ENCODE peak calls at places on chromosomes 1 and 21, in seven cellular contexts. A is sigmoid colon, W is heart left ventricle, Y is kidney, X is gastrocnemius medialis, K is lung, L is hepatocyte. O is an unnamed sample.

GRCh38 chr1:180921386-180921785 is 8.7 kb downstream of the KIAA1614 start:
- DNase-seq in A (no peak), W (peak; percentile 3), Y (peak; percentile 53), X (no peak), K (no peak), L (no peak), O (no peak)

GRCh38 chr1:15368888-15369287 is 40.8 kb upstream of the EFHD2 start:
- DNase-seq in A (no peak), W (no peak), Y (no peak), X (no peak), K (no peak), L (no peak), O (no peak)

GRCh38 chr1:106747791-106748190 is 308.7 kb upstream of the PRMT6 start:
- DNase-seq in A (no peak), W (no peak), Y (no peak), X (no peak), K (no peak), L (no peak), O (no peak)

GRCh38 chr1:108861566-108861965 is 4.7 kb upstream of the AKNAD1 start:
- DNase-seq in A (no peak), W (no peak), Y (no peak), X (no peak), K (no peak), L (no peak), O (no peak)

GRCh38 chr1:205812878-205813754 is at the start of gene SLC41A1:
- DNase-seq in A (peak; percentile 98), W (peak; percentile 96), Y (peak; percentile 97), X (peak; percentile 96), K (peak; percentile 93), L (peak; percentile 95), O (peak; percentile 94)

GRCh38 chr1:18328803-18329202 is 151.9 kb upstream of the KLHDC7A start:
- DNase-seq in A (no peak), W (no peak), Y (no peak), X (no peak), K (no peak), L (no peak), O (no peak)

GRCh38 chr21:41478319-41479177 is 29.4 kb downstream of the TMPRSS2 start:
- DNase-seq in A (no peak), W (no peak), Y (no peak), X (no peak), K (peak; percentile 70), L (no peak), O (no peak)

GRCh38 chr1:25099343-25099951 is 132.9 kb downstream of the SYF2 start:
- DNase-seq in A (no peak), W (peak; percentile 38), Y (no peak), X (peak; percentile 20), K (no peak), L (no peak), O (no peak)

GRCh38 chr1:182603646-182604127 is 502 bp downstream of the RGS16 start:
- DNase-seq in A (peak; percentile 72), W (no peak), Y (no peak), X (no peak), K (no peak), L (peak; percentile 40), O (no peak)

GRCh38 chr1:199170711-199171110 is 531.9 kb downstream of the PTPRC start:
- DNase-seq in A (no peak), W (no peak), Y (no peak), X (no peak), K (no peak), L (no peak), O (no peak)

GRCh38 chr1:56429288-56429687 is 150.1 kb downstream of the PLPP3 start:
- DNase-seq in A (no peak), W (no peak), Y (no peak), X (no peak), K (no peak), L (no peak), O (no peak)

GRCh38 chr21:42096593-42096992 is 25.5 kb downstream of the UMODL1 start:
- DNase-seq in A (no peak), W (no peak), Y (no peak), X (no peak), K (no peak), L (no peak), O (no peak)

GRCh38 chr1:109785446-109786106 is 21.9 kb upstream of the EPS8L3 start:
- DNase-seq in A (peak; percentile 52), W (peak; percentile 3), Y (peak; percentile 49), X (peak; percentile 2), K (no peak), L (no peak), O (peak; percentile 25)

GRCh38 chr1:16905112-16905855 is 9.5 kb downstream of the RNU1-2 start:
- DNase-seq in A (peak; percentile 71), W (no peak), Y (peak; percentile 72), X (peak; percentile 53), K (no peak), L (peak; percentile 55), O (no peak)

GRCh38 chr21:32726742-32727477 is 903 bp downstream of the SYNJ1 start:
- DNase-seq in A (no peak), W (peak; percentile 44), Y (no peak), X (peak; percentile 15), K (peak; percentile 49), L (peak; percentile 46), O (no peak)

GRCh38 chr1:220371324-220371723 is 99.1 kb upstream of the RAB3GAP2 start:
- DNase-seq in A (no peak), W (no peak), Y (no peak), X (peak; percentile 23), K (no peak), L (peak; percentile 20), O (no peak)

GRCh38 chr1:156668801-156669637 is 8.2 kb downstream of the NES start:
- DNase-seq in A (no peak), W (no peak), Y (no peak), X (no peak), K (no peak), L (no peak), O (peak; percentile 44)

GRCh38 chr1:185931438-185931837 is 197.2 kb downstream of the HMCN1 start:
- DNase-seq in A (no peak), W (no peak), Y (no peak), X (no peak), K (no peak), L (no peak), O (no peak)

GRCh38 chr21:38660333-38661295 is 145.1 kb upstream of the ETS2 start:
- DNase-seq in A (no peak), W (peak; percentile 24), Y (peak; percentile 83), X (no peak), K (no peak), L (peak; percentile 45), O (no peak)

GRCh38 chr1:87337606-87338005 is 8.9 kb downstream of the LMO4 start:
- DNase-seq in A (no peak), W (no peak), Y (no peak), X (no peak), K (no peak), L (no peak), O (no peak)

GRCh38 chr1:40848530-40849189 is 13.5 kb downstream of the CITED4 start:
- DNase-seq in A (peak; percentile 78), W (peak; percentile 64), Y (no peak), X (peak; percentile 41), K (peak; percentile 76), L (peak; percentile 86), O (peak; percentile 86)

GRCh38 chr1:246961939-246962373 is 30.2 kb upstream of the AHCTF1 start:
- DNase-seq in A (peak; percentile 69), W (peak; percentile 54), Y (no peak), X (peak; percentile 46), K (peak; percentile 38), L (no peak), O (no peak)

GRCh38 chr1:6171546-6172124 is 8.5 kb downstream of the CHD5 start:
- DNase-seq in A (no peak), W (no peak), Y (peak; percentile 57), X (no peak), K (no peak), L (no peak), O (no peak)

DNA sequence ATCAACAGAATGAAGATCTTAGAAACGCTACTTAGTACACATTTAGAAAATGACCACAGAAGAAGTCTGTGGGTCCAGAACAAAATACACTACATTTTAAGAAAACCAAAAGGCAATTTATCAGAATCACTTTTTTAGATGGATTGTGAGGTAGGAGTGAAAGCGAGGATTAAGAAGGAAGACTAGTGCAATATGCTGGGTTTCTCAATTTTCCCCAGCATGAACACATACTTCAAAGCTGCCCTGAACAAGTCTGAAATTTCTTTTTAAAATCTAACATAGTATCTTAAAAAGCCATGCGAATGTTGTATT is 200.5 kb downstream of the SLC45A1 start:
- DNase-seq in A (no peak), W (no peak), Y (no peak), X (no peak), K (no peak), L (no peak), O (no peak)
- H3K4me1 ChIP-seq in A (no peaks in the 10 kb centered on the region), W (peaks cover 52% of the 10 kb centered on the region), Y (peaks cover 12% of the 10 kb centered on the region), X (peaks cover 59% of the 10 kb centered on the region), K (peaks cover 2% of the 10 kb centered on the region), L (peaks cover 31% of the 10 kb centered on the region), O (peaks cover 17% of the 10 kb centered on the region)

GRCh38 chr1:236144033-236144432 is 1.7 kb downstream of the GPR137B start:
- DNase-seq in A (no peak), W (no peak), Y (no peak), X (no peak), K (no peak), L (no peak), O (no peak)
- H3K4me3 ChIP-seq in A (peak overlapping the region; percentile 86), W (peak overlapping the region; percentile 85), Y (peak overlapping the region; percentile 88), X (peak overlapping the region; percentile 53), K (no peak overlapping the region), L (peak overlapping the region; percentile 81), O (no peak overlapping the region)

DNA sequence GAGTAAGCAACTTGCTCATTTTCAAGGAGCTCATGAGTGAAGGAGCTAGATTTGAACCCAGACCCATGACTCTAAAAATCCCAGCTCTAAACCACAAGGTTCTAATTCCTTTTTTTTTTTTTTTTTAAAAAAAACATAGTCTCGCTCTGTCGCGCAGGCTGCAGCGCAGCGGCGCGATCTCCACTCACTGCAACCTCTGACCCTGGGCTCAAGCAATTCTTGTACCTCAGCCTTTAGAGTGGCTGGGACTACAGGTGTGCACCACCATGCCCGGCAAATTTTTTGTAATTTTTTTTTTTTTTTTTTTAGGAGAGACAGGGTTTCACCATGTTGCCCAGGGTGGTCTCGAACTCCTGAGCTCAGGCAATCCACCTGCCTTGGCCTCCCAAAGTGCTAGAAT is 13.8 kb downstream of the SRSF4 start:
- DNase-seq in A (no peak), W (no peak), Y (no peak), X (no peak), K (no peak), L (no peak), O (no peak)
- H3K36me3 ChIP-seq in A (peaks cover 45% of the 10 kb centered on the region), W (peaks cover 77% of the 10 kb centered on the region), Y (peaks cover 20% of the 10 kb centered on the region), X (peaks cover 32% of the 10 kb centered on the region), K (peaks cover 20% of the 10 kb centered on the region), L (no peaks in the 10 kb centered on the region), O (no peaks in the 10 kb centered on the region)

GRCh38 chr1:237640011-237640671 is 250.6 kb downstream of the ZP4 start:
- DNase-seq in A (no peak), W (no peak), Y (no peak), X (no peak), K (no peak), L (no peak), O (no peak)

GRCh38 chr1:237638555-237638954 is 252.2 kb downstream of the ZP4 start:
- DNase-seq in A (no peak), W (no peak), Y (no peak), X (no peak), K (no peak), L (no peak), O (no peak)

DNA sequence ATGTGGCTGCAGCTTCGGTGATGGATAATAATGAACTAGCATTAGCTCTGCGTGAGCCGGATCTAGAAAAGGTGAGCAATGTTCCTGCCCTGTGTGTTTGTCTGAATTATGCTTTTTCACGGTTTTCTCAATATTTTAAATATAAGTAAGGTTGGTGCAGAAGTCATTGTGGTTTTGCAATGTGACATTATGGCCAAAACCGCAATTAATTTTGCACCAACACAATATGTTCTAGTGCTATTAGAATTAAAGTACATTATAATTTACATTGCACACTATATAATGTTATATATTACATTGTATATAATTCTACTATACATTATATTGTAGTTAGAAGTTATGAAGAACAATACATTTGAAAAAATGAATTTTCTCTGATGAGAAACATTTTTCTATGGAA is 255.8 kb downstream of the ZP4 start:
- DNase-seq in A (no peak), W (no peak), Y (no peak), X (no peak), K (no peak), L (no peak), O (no peak)
- H3K4me1 ChIP-seq in A (no peaks in the 10 kb centered on the region), W (peaks cover 16% of the 10 kb centered on the region), Y (no peaks in the 10 kb centered on the region), X (no peaks in the 10 kb centered on the region), K (no peaks in the 10 kb centered on the region), L (no peaks in the 10 kb centered on the region), O (no peaks in the 10 kb centered on the region)